ENCODE peak calls at places on chromosomes 5 and 9, in ten cellular contexts. Y, K, W, X, H, T, C, S, U and I are unnamed samples.

GRCh38 chr5:71865202-71865601 is 146.1 kb downstream of the CARTPT start:
- DNase-seq in Y (no peak), K (peak; percentile 12), W (no peak), X (no peak), H (no peak), T (no peak), C (no peak), S (no peak), U (peak; percentile 63), I (peak; percentile 6)

GRCh38 chr5:108743344-108743743 is 4.4 kb upstream of the FER start:
- DNase-seq in Y (no peak), K (no peak), W (no peak), X (no peak), H (no peak), T (no peak), C (no peak), S (no peak), U (no peak), I (no peak)

GRCh38 chr9:86637515-86637914 is 283.3 kb upstream of the TUT7 start:
- DNase-seq in Y (no peak), K (peak; percentile 25), W (peak; percentile 81), X (no peak), H (no peak), T (no peak), C (peak; percentile 2), S (no peak), U (no peak), I (peak; percentile 6)

GRCh38 chr5:37857696-37858095 is 17.9 kb upstream of the GDNF start:
- DNase-seq in Y (no peak), K (no peak), W (no peak), X (no peak), H (no peak), T (no peak), C (no peak), S (no peak), U (no peak), I (no peak)

GRCh38 chr5:172902497-172903472 is 56.4 kb upstream of the RPL26L1 start:
- DNase-seq in Y (no peak), K (peak; percentile 97), W (peak; percentile 55), X (peak; percentile 60), H (peak; percentile 87), T (no peak), C (peak; percentile 93), S (peak; percentile 87), U (no peak), I (peak; percentile 94)

GRCh38 chr5:142816577-142816976 is 46.4 kb downstream of the ARHGAP26 start:
- DNase-seq in Y (no peak), K (peak; percentile 73), W (no peak), X (no peak), H (peak; percentile 75), T (no peak), C (no peak), S (peak; percentile 34), U (peak; percentile 19), I (no peak)

GRCh38 chr9:13083973-13084528 is 195.4 kb downstream of the MPDZ start:
- DNase-seq in Y (no peak), K (peak; percentile 49), W (no peak), X (no peak), H (no peak), T (no peak), C (no peak), S (peak; percentile 4), U (peak; percentile 79), I (peak; percentile 43)

GRCh38 chr9:100639851-100640250 is 62.0 kb downstream of the CAVIN4 start:
- DNase-seq in Y (no peak), K (no peak), W (no peak), X (no peak), H (no peak), T (no peak), C (no peak), S (no peak), U (no peak), I (no peak)

GRCh38 chr5:5699062-5699461 is 276.6 kb downstream of the ICE1 start:
- DNase-seq in Y (no peak), K (no peak), W (no peak), X (no peak), H (no peak), T (no peak), C (no peak), S (no peak), U (no peak), I (no peak)